ENCODE peak calls at places on chromosomes 3 and 15, in six cellular contexts. A, Z, E, X, R and C are unnamed samples.
A peak's percentile ranks its signal among the peaks of the same experiment; 100 is the strongest.

GRCh38 chr15:92839696-92840095 is 60.4 kb upstream of the CHD2 start:
- DNase-seq in A (no peak), R (no peak), Z (no peak), X (no peak), E (no peak), C (peak; percentile 64)

GRCh38 chr3:144162042-144162441 is 190.4 kb downstream of the DIPK2A start:
- DNase-seq in E (no peak), X (peak; percentile 31), A (peak; percentile 33), Z (no peak), R (peak; percentile 93), C (no peak)

GRCh38 chr15:77546050-77546501 is 86.6 kb downstream of the LINGO1 start:
- DNase-seq in Z (no peak), R (peak; percentile 79), A (peak; percentile 67), X (peak; percentile 65), E (no peak), C (peak; percentile 28)

GRCh38 chr3:182710557-182711157 is 82.6 kb upstream of the ATP11B start:
- DNase-seq in X (no peak), Z (no peak), A (peak; percentile 56), R (peak; percentile 61), E (peak; percentile 33), C (no peak)

GRCh38 chr3:127389415-127389814 is 101.6 kb upstream of the PRR20G start:
- DNase-seq in Z (no peak), A (peak; percentile 54), R (peak; percentile 39), E (no peak), X (no peak), C (no peak)

GRCh38 chr3:38541800-38542199 is 45.7 kb downstream of the EXOG start:
- DNase-seq in R (no peak), Z (no peak), X (no peak), E (no peak), A (no peak), C (no peak)

GRCh38 chr3:99965077-99965476 is 147.4 kb downstream of the CMSS1 start:
- DNase-seq in E (no peak), Z (no peak), X (no peak), A (peak; percentile 54), R (peak; percentile 60), C (no peak)

GRCh38 chr15:71807125-71807629 is 3.2 kb upstream of the NR2E3 start:
- DNase-seq in A (no peak), R (no peak), Z (no peak), E (no peak), X (no peak), C (no peak)

GRCh38 chr15:45114076-45114750 is at the start of the genes DUOX2 and DUOXA2:
- DNase-seq in E (peak; percentile 58), X (no peak), A (no peak), R (no peak), Z (no peak), C (no peak)